ENCODE peak calls at places on chromosome 4, in seven cellular contexts. X, T, W, N, D, L and R are unnamed samples.

GRCh38 chr4:87268401-87268800 is 48.0 kb upstream of the KLHL8 start:
- DNase-seq in X (no peak), T (no peak), W (no peak), N (no peak), D (no peak), L (no peak), R (no peak)

GRCh38 chr4:87916636-87917035 is 58.9 kb upstream of the SPP1 start:
- DNase-seq in X (no peak), T (no peak), W (no peak), N (no peak), D (no peak), L (peak), R (no peak)

GRCh38 chr4:77003400-77003799 is 53.8 kb downstream of the SEPTIN11 start:
- DNase-seq in X (no peak), T (no peak), W (no peak), N (no peak), D (no peak), L (no peak), R (no peak)

GRCh38 chr4:145935253-145936141 is 3.1 kb downstream of the ZNF827 start:
- DNase-seq in X (peak), T (no peak), W (no peak), N (peak), D (peak), L (peak), R (no peak)

GRCh38 chr4:177448850-177449249 is 6.6 kb upstream of the AGA start:
- DNase-seq in X (no peak), T (no peak), W (no peak), N (peak), D (no peak), L (peak), R (peak)

GRCh38 chr4:151569650-151570049 is 160.7 kb downstream of the FHIP1A start:
- DNase-seq in X (no peak), T (no peak), W (peak), N (no peak), D (no peak), L (no peak), R (no peak)

GRCh38 chr4:87057835-87058234 is 123.0 kb downstream of the AFF1 start:
- DNase-seq in X (no peak), T (no peak), W (no peak), N (no peak), D (no peak), L (no peak), R (no peak)

GRCh38 chr4:153785830-153786721 is 2.8 kb downstream of the SFRP2 start:
- DNase-seq in X (no peak), T (no peak), W (no peak), N (peak), D (no peak), L (peak), R (no peak)

GRCh38 chr4:124525524-124525923 is 187.0 kb downstream of the ANKRD50 start:
- DNase-seq in X (no peak), T (no peak), W (no peak), N (no peak), D (no peak), L (no peak), R (no peak)

GRCh38 chr4:158015241-158015640 is 157.6 kb downstream of the GASK1B start:
- DNase-seq in X (no peak), T (no peak), W (no peak), N (peak), D (no peak), L (peak), R (no peak)